ENCODE peak calls at places on chromosomes 5 and 9, in eight cellular contexts. R is GM04504; C is Calu3; D is naive thymus-derived CD4-positive, alpha-beta T cell; Y is stimulated activated CD4-positive, alpha-beta T cell treated with anti-CD3 and anti-CD28 coated beads, Interleukin-12 subunit alpha, Interleukin-12 subunit beta, amount 100 ng/mL, for 4 hours; J is LoVo; K is activated CD4-positive, alpha-beta memory T cell treated with anti-CD3 and anti-CD28 coated beads, Interleukin-2, amount 10 ng/mL, durations not matched to agents 7 days and 5 days; Z is activated naive CD4-positive, alpha-beta T cell treated with Interleukin-2 at 50 U/mL for 16 hours. L is an unnamed sample.

GRCh38 chr5:43227655-43228054 is 35.6 kb downstream of the NIM1K start:
- DNase-seq in J (peak; percentile 31), Y (no peak), Z (no peak), K (no peak), R (no peak), C (no peak), D (no peak), L (no peak)

GRCh38 chr5:94691947-94692346 is 73.5 kb downstream of the SLF1 start:
- DNase-seq in C (no peak), Y (no peak), D (no peak), R (peak; percentile 23), K (no peak), J (no peak), Z (no peak), L (peak; percentile 16)

GRCh38 chr5:27242258-27242626 is 203.9 kb upstream of the CDH9 start:
- DNase-seq in D (no peak), J (no peak), C (no peak), K (no peak), Y (no peak), R (no peak), Z (no peak), L (no peak)

GRCh38 chr5:55160493-55161209 is 680 bp downstream of the GPX8 start:
- DNase-seq in R (peak; percentile 89), D (no peak), C (peak; percentile 56), K (no peak), Z (no peak), Y (no peak), J (no peak), L (no peak)

GRCh38 chr9:70675868-70676370 is 261.5 kb upstream of the KLF9 start:
- DNase-seq in D (no peak), Z (no peak), R (no peak), C (no peak), K (no peak), J (no peak), Y (no peak), L (no peak)

GRCh38 chr9:124285903-124286291 is 28.1 kb downstream of the NEK6 start:
- DNase-seq in D (no peak), R (peak; percentile 94), Y (peak; percentile 42), C (peak; percentile 49), J (no peak), K (peak; percentile 65), Z (peak; percentile 69), L (peak; percentile 57)

GRCh38 chr9:98521141-98521540 is 187.6 kb downstream of the GABBR2 start:
- DNase-seq in D (no peak), K (no peak), J (no peak), R (peak; percentile 68), C (no peak), Z (no peak), Y (no peak), L (no peak)

GRCh38 chr9:124012368-124013262 is 1.0 kb downstream of the LHX2 start:
- DNase-seq in C (no peak), D (no peak), R (no peak), Z (no peak), K (no peak), J (no peak), Y (no peak), L (no peak)

GRCh38 chr9:28456886-28457285 is 883.6 kb upstream of the C9orf72 start:
- DNase-seq in C (no peak), J (no peak), K (no peak), Y (no peak), R (no peak), D (no peak), Z (no peak), L (no peak)

GRCh38 chr5:125180222-125180621 is 433.8 kb upstream of the ZNF608 start:
- DNase-seq in C (no peak), K (no peak), R (no peak), D (no peak), Z (no peak), J (no peak), Y (no peak), L (no peak)

L was measured in globus pallidus.